ENCODE peak calls at places on chromosomes 6 and 20, in six cellular contexts. One of them, this sample, is unnamed. For H3K9me3, the result is how much of the 10 kb centered on the place peaks cover.

GRCh38 chr6:134035823-134036296 is 16.6 kb downstream of the SLC2A12 start:
- DNase-seq in HepG2: peak
- DNase-seq in breast epithelium: peak
- DNase-seq in K562: no peak
- DNase-seq in sigmoid colon: no peak
- DNase-seq in stomach: peak
- DNase-seq in this sample: peak

GRCh38 chr20:44209691-44210421 is 715 bp downstream of the OSER1 start:
- DNase-seq in HepG2: no peak
- DNase-seq in breast epithelium: no peak
- DNase-seq in K562: peak
- DNase-seq in sigmoid colon: no peak
- DNase-seq in stomach: peak
- DNase-seq in this sample: peak

GRCh38 chr6:98845201-98846020 is 11.0 kb downstream of the POU3F2 start:
- DNase-seq in HepG2: peak
- DNase-seq in breast epithelium: peak
- DNase-seq in K562: peak
- DNase-seq in sigmoid colon: peak
- DNase-seq in stomach: peak
- DNase-seq in this sample: peak

GRCh38 chr6:28880894-28881780 is 42.6 kb downstream of the TRIM27 start:
- DNase-seq in HepG2: peak
- DNase-seq in breast epithelium: peak
- DNase-seq in K562: peak
- DNase-seq in sigmoid colon: peak
- DNase-seq in stomach: peak
- DNase-seq in this sample: peak

GRCh38 chr6:146408583-146408982 is 135.1 kb upstream of the RAB32 start:
- DNase-seq in HepG2: no peak
- DNase-seq in breast epithelium: no peak
- DNase-seq in K562: no peak
- DNase-seq in sigmoid colon: no peak
- DNase-seq in stomach: no peak
- DNase-seq in this sample: no peak

GRCh38 chr6:79672631-79673065 is 41.5 kb downstream of the SH3BGRL2 start:
- DNase-seq in HepG2: peak
- DNase-seq in breast epithelium: no peak
- DNase-seq in K562: peak
- DNase-seq in sigmoid colon: no peak
- DNase-seq in stomach: no peak
- DNase-seq in this sample: no peak

GRCh38 chr6:7052441-7052936 is 55.3 kb upstream of the RREB1 start:
- DNase-seq in HepG2: no peak
- DNase-seq in breast epithelium: no peak
- DNase-seq in K562: no peak
- DNase-seq in sigmoid colon: peak
- DNase-seq in stomach: peak
- DNase-seq in this sample: no peak

GRCh38 chr20:38202982-38203293 is 37.9 kb upstream of the TGM2 start:
- DNase-seq in HepG2: no peak
- DNase-seq in breast epithelium: no peak
- DNase-seq in K562: no peak
- DNase-seq in sigmoid colon: peak
- DNase-seq in stomach: no peak
- DNase-seq in this sample: no peak

GRCh38 chr6:107616776-107617175 is 126.9 kb downstream of the SOBP start:
- DNase-seq in HepG2: no peak
- DNase-seq in breast epithelium: no peak
- DNase-seq in K562: no peak
- DNase-seq in sigmoid colon: no peak
- DNase-seq in stomach: no peak
- DNase-seq in this sample: no peak

GRCh38 chr6:170137911-170138910 is 152.7 kb downstream of the DLL1 start:
- DNase-seq in HepG2: no peak
- DNase-seq in breast epithelium: no peak
- DNase-seq in K562: no peak
- DNase-seq in sigmoid colon: peak
- DNase-seq in stomach: peak
- DNase-seq in this sample: no peak

GRCh38 chr6:17519120-17519519 is 81.0 kb upstream of the FAM8A1 start:
- DNase-seq in HepG2: no peak
- DNase-seq in breast epithelium: no peak
- DNase-seq in K562: no peak
- DNase-seq in sigmoid colon: no peak
- DNase-seq in stomach: no peak
- DNase-seq in this sample: no peak

GRCh38 chr6:1507251-1507650 is 102.5 kb upstream of the FOXC1 start:
- DNase-seq in HepG2: no peak
- DNase-seq in breast epithelium: no peak
- DNase-seq in K562: no peak
- DNase-seq in sigmoid colon: no peak
- DNase-seq in stomach: no peak
- DNase-seq in this sample: no peak

GRCh38 chr6:6699741-6700367 is 111.3 kb downstream of the LY86 start:
- DNase-seq in HepG2: no peak
- DNase-seq in breast epithelium: peak
- DNase-seq in K562: peak
- DNase-seq in sigmoid colon: peak
- DNase-seq in stomach: peak
- DNase-seq in this sample: peak

GRCh38 chr20:45432294-45432693 is 16.4 kb downstream of the PIGT start:
- DNase-seq in HepG2: no peak
- DNase-seq in breast epithelium: no peak
- DNase-seq in K562: no peak
- DNase-seq in sigmoid colon: no peak
- DNase-seq in stomach: no peak
- DNase-seq in this sample: no peak

GRCh38 chr6:136547336-136547735 is 2.9 kb downstream of the MAP7 start:
- DNase-seq in HepG2: no peak
- DNase-seq in breast epithelium: no peak
- DNase-seq in K562: peak
- DNase-seq in sigmoid colon: no peak
- DNase-seq in stomach: no peak
- DNase-seq in this sample: no peak

GRCh38 chr6:135088818-135089809 is 34.5 kb upstream of the HBS1L start:
- DNase-seq in HepG2: peak
- DNase-seq in breast epithelium: no peak
- DNase-seq in K562: peak
- DNase-seq in sigmoid colon: no peak
- DNase-seq in stomach: no peak
- DNase-seq in this sample: no peak

GRCh38 chr6:124573953-124574352 is 388.3 kb upstream of the RNF217 start:
- DNase-seq in HepG2: no peak
- DNase-seq in breast epithelium: no peak
- DNase-seq in K562: no peak
- DNase-seq in sigmoid colon: no peak
- DNase-seq in stomach: no peak
- DNase-seq in this sample: no peak

GRCh38 chr20:23159923-23160445 is 73.9 kb upstream of the CD93 start:
- DNase-seq in HepG2: no peak
- DNase-seq in breast epithelium: no peak
- DNase-seq in K562: no peak
- DNase-seq in sigmoid colon: no peak
- DNase-seq in stomach: no peak
- DNase-seq in this sample: no peak

GRCh38 chr6:136230219-136230980 is 19.7 kb downstream of the MTFR2 start:
- DNase-seq in HepG2: no peak
- DNase-seq in breast epithelium: no peak
- DNase-seq in K562: no peak
- DNase-seq in sigmoid colon: no peak
- DNase-seq in stomach: no peak
- DNase-seq in this sample: no peak

GRCh38 chr20:8213831-8214587 is 81.9 kb downstream of the PLCB1 start:
- DNase-seq in HepG2: no peak
- DNase-seq in breast epithelium: no peak
- DNase-seq in K562: no peak
- DNase-seq in sigmoid colon: no peak
- DNase-seq in stomach: no peak
- DNase-seq in this sample: no peak

GRCh38 chr6:130758818-130759217 is 68.4 kb upstream of the SMLR1 start:
- DNase-seq in HepG2: no peak
- DNase-seq in breast epithelium: no peak
- DNase-seq in K562: no peak
- DNase-seq in sigmoid colon: no peak
- DNase-seq in stomach: no peak
- DNase-seq in this sample: no peak

GRCh38 chr6:130756836-130757235 is 70.4 kb upstream of the SMLR1 start:
- DNase-seq in HepG2: no peak
- DNase-seq in breast epithelium: no peak
- DNase-seq in K562: no peak
- DNase-seq in sigmoid colon: no peak
- DNase-seq in stomach: no peak
- DNase-seq in this sample: no peak

GRCh38 chr6:130752292-130752691 is 74.9 kb upstream of the SMLR1 start:
- DNase-seq in HepG2: no peak
- DNase-seq in breast epithelium: no peak
- DNase-seq in K562: no peak
- DNase-seq in sigmoid colon: no peak
- DNase-seq in stomach: no peak
- DNase-seq in this sample: no peak

GRCh38 chr6:130754786-130755367 is 72.3 kb upstream of the SMLR1 start:
- DNase-seq in HepG2: no peak
- DNase-seq in breast epithelium: no peak
- DNase-seq in K562: no peak
- DNase-seq in sigmoid colon: no peak
- DNase-seq in stomach: no peak
- DNase-seq in this sample: no peak

GRCh38 chr6:130755368-130756034 is 71.7 kb upstream of the SMLR1 start:
- DNase-seq in HepG2: no peak
- DNase-seq in breast epithelium: no peak
- DNase-seq in K562: no peak
- DNase-seq in sigmoid colon: no peak
- DNase-seq in stomach: no peak
- DNase-seq in this sample: no peak
- H3K9me3 ChIP-seq in HepG2: under half
- H3K9me3 ChIP-seq in breast epithelium: under half
- H3K9me3 ChIP-seq in K562: under half
- H3K9me3 ChIP-seq in sigmoid colon: under half
- H3K9me3 ChIP-seq in stomach: under half
- H3K9me3 ChIP-seq in this sample: under half

GRCh38 chr6:30600576-30600975 is 16.5 kb downstream of the PPP1R10 start:
- DNase-seq in HepG2: no peak
- DNase-seq in breast epithelium: no peak
- DNase-seq in K562: peak
- DNase-seq in sigmoid colon: no peak
- DNase-seq in stomach: peak
- DNase-seq in this sample: no peak

GRCh38 chr6:30601815-30602641 is 15.0 kb downstream of the PPP1R10 start:
- DNase-seq in HepG2: no peak
- DNase-seq in breast epithelium: no peak
- DNase-seq in K562: no peak
- DNase-seq in sigmoid colon: no peak
- DNase-seq in stomach: no peak
- DNase-seq in this sample: no peak

GRCh38 chr6:30599625-30600324 is 17.3 kb downstream of the PPP1R10 start:
- DNase-seq in HepG2: no peak
- DNase-seq in breast epithelium: no peak
- DNase-seq in K562: peak
- DNase-seq in sigmoid colon: no peak
- DNase-seq in stomach: no peak
- DNase-seq in this sample: no peak

GRCh38 chr6:30601436-30601814 is 15.6 kb downstream of the PPP1R10 start:
- DNase-seq in HepG2: no peak
- DNase-seq in breast epithelium: no peak
- DNase-seq in K562: no peak
- DNase-seq in sigmoid colon: no peak
- DNase-seq in stomach: no peak
- DNase-seq in this sample: no peak

GRCh38 chr6:30598912-30599624 is 18.0 kb downstream of the PPP1R10 start:
- DNase-seq in HepG2: no peak
- DNase-seq in breast epithelium: no peak
- DNase-seq in K562: no peak
- DNase-seq in sigmoid colon: no peak
- DNase-seq in stomach: no peak
- DNase-seq in this sample: no peak
- TF ChIP-seq POLR2AphosphoS5 in HepG2: peak
- TF ChIP-seq POLR2AphosphoS5 in breast epithelium: no peak
- TF ChIP-seq POLR2AphosphoS5 in K562: no peak
- TF ChIP-seq POLR2AphosphoS5 in sigmoid colon: no peak
- TF ChIP-seq POLR2AphosphoS5 in stomach: peak
- TF ChIP-seq POLR2AphosphoS5 in this sample: no peak

GRCh38 chr20:3213226-3213625 is 3.9 kb downstream of the ITPA start:
- DNase-seq in HepG2: no peak
- DNase-seq in breast epithelium: no peak
- DNase-seq in K562: no peak
- DNase-seq in sigmoid colon: no peak
- DNase-seq in stomach: no peak
- DNase-seq in this sample: no peak

GRCh38 chr20:3209023-3209945 is at the start of gene ITPA:
- DNase-seq in HepG2: peak
- DNase-seq in breast epithelium: no peak
- DNase-seq in K562: peak
- DNase-seq in sigmoid colon: no peak
- DNase-seq in stomach: peak
- DNase-seq in this sample: peak

GRCh38 chr20:3209946-3210317 is 634 bp downstream of the ITPA start:
- DNase-seq in HepG2: no peak
- DNase-seq in breast epithelium: no peak
- DNase-seq in K562: peak
- DNase-seq in sigmoid colon: no peak
- DNase-seq in stomach: no peak
- DNase-seq in this sample: no peak

GRCh38 chr20:3210346-3210745 is 1.0 kb downstream of the ITPA start:
- DNase-seq in HepG2: no peak
- DNase-seq in breast epithelium: no peak
- DNase-seq in K562: no peak
- DNase-seq in sigmoid colon: no peak
- DNase-seq in stomach: no peak
- DNase-seq in this sample: no peak
- H3K27ac ChIP-seq in HepG2: peak
- H3K27ac ChIP-seq in breast epithelium: no peak
- H3K27ac ChIP-seq in K562: peak
- H3K27ac ChIP-seq in sigmoid colon: no peak
- H3K27ac ChIP-seq in stomach: no peak
- H3K27ac ChIP-seq in this sample: no peak

GRCh38 chr6:168280020-168280898 is 39.3 kb downstream of the DACT2 start:
- DNase-seq in HepG2: no peak
- DNase-seq in breast epithelium: no peak
- DNase-seq in K562: no peak
- DNase-seq in sigmoid colon: no peak
- DNase-seq in stomach: no peak
- DNase-seq in this sample: no peak

GRCh38 chr6:168279403-168279935 is 40.1 kb downstream of the DACT2 start:
- DNase-seq in HepG2: no peak
- DNase-seq in breast epithelium: no peak
- DNase-seq in K562: no peak
- DNase-seq in sigmoid colon: no peak
- DNase-seq in stomach: no peak
- DNase-seq in this sample: no peak

GRCh38 chr6:168280899-168281245 is 38.7 kb downstream of the DACT2 start:
- DNase-seq in HepG2: no peak
- DNase-seq in breast epithelium: no peak
- DNase-seq in K562: no peak
- DNase-seq in sigmoid colon: no peak
- DNase-seq in stomach: no peak
- DNase-seq in this sample: no peak

GRCh38 chr6:168277274-168277669 is 42.3 kb downstream of the DACT2 start:
- DNase-seq in HepG2: no peak
- DNase-seq in breast epithelium: no peak
- DNase-seq in K562: no peak
- DNase-seq in sigmoid colon: no peak
- DNase-seq in stomach: no peak
- DNase-seq in this sample: no peak

GRCh38 chr6:168278904-168279303 is 40.7 kb downstream of the DACT2 start:
- DNase-seq in HepG2: no peak
- DNase-seq in breast epithelium: no peak
- DNase-seq in K562: no peak
- DNase-seq in sigmoid colon: no peak
- DNase-seq in stomach: no peak
- DNase-seq in this sample: no peak
- H3K9me3 ChIP-seq in HepG2: under half
- H3K9me3 ChIP-seq in breast epithelium: under half
- H3K9me3 ChIP-seq in K562: under half
- H3K9me3 ChIP-seq in sigmoid colon: under half
- H3K9me3 ChIP-seq in stomach: under half
- H3K9me3 ChIP-seq in this sample: under half

This sample was measured in prostate gland.